ENCODE peak calls at places on chromosomes 7 and 10, in nine cellular contexts. One of them, this sample, is unnamed.

GRCh38 chr10:101512741-101513140 is 75.3 kb downstream of the POLL start:
- DNase-seq in AG10803: peak; percentile 58
- DNase-seq in AG09319: no peak
- DNase-seq in kidney: no peak
- DNase-seq in left lung: no peak
- DNase-seq in spleen: no peak
- DNase-seq in body of pancreas: no peak
- DNase-seq in uterus: no peak
- DNase-seq in upper lobe of right lung: no peak
- DNase-seq in this sample: no peak

GRCh38 chr10:125123363-125124113 is 36.8 kb downstream of the CTBP2 start:
- DNase-seq in upper lobe of right lung: peak; percentile 83
- DNase-seq in AG10803: peak; percentile 67
- DNase-seq in AG09319: no peak
- DNase-seq in uterus: peak; percentile 73
- DNase-seq in body of pancreas: peak; percentile 97
- DNase-seq in kidney: peak; percentile 96
- DNase-seq in left lung: peak; percentile 62
- DNase-seq in spleen: peak; percentile 76
- DNase-seq in this sample: no peak

GRCh38 chr10:50512743-50513416 is 110.9 kb downstream of the SGMS1 start:
- DNase-seq in left lung: no peak
- DNase-seq in body of pancreas: no peak
- DNase-seq in AG10803: no peak
- DNase-seq in uterus: no peak
- DNase-seq in spleen: no peak
- DNase-seq in upper lobe of right lung: no peak
- DNase-seq in AG09319: no peak
- DNase-seq in kidney: no peak
- DNase-seq in this sample: no peak

GRCh38 chr7:22751341-22751740 is 24.3 kb downstream of the IL6 start:
- DNase-seq in AG10803: no peak
- DNase-seq in kidney: no peak
- DNase-seq in body of pancreas: no peak
- DNase-seq in left lung: no peak
- DNase-seq in AG09319: no peak
- DNase-seq in spleen: no peak
- DNase-seq in upper lobe of right lung: no peak
- DNase-seq in uterus: no peak
- DNase-seq in this sample: no peak

GRCh38 chr10:123392182-123392930 is 238.2 kb downstream of the BUB3 start:
- DNase-seq in AG10803: no peak
- DNase-seq in left lung: no peak
- DNase-seq in spleen: no peak
- DNase-seq in upper lobe of right lung: no peak
- DNase-seq in kidney: no peak
- DNase-seq in uterus: no peak
- DNase-seq in AG09319: no peak
- DNase-seq in body of pancreas: no peak
- DNase-seq in this sample: no peak

GRCh38 chr7:111486472-111487142 is 75.7 kb downstream of the IMMP2L start:
- DNase-seq in spleen: no peak
- DNase-seq in left lung: no peak
- DNase-seq in AG09319: peak; percentile 19
- DNase-seq in AG10803: peak; percentile 56
- DNase-seq in body of pancreas: peak; percentile 40
- DNase-seq in uterus: no peak
- DNase-seq in upper lobe of right lung: no peak
- DNase-seq in kidney: no peak
- DNase-seq in this sample: no peak

GRCh38 chr10:94123253-94123995 is 129.7 kb downstream of the PLCE1 start:
- DNase-seq in uterus: no peak
- DNase-seq in spleen: no peak
- DNase-seq in body of pancreas: no peak
- DNase-seq in AG10803: peak; percentile 91
- DNase-seq in kidney: no peak
- DNase-seq in upper lobe of right lung: no peak
- DNase-seq in AG09319: peak; percentile 34
- DNase-seq in left lung: no peak
- DNase-seq in this sample: no peak

GRCh38 chr10:4902571-4903011 is 60.6 kb upstream of the AKR1C1 start:
- DNase-seq in AG09319: no peak
- DNase-seq in AG10803: peak; percentile 29
- DNase-seq in uterus: no peak
- DNase-seq in left lung: no peak
- DNase-seq in kidney: no peak
- DNase-seq in upper lobe of right lung: no peak
- DNase-seq in body of pancreas: peak; percentile 89
- DNase-seq in spleen: no peak
- DNase-seq in this sample: no peak

GRCh38 chr7:158527902-158528502 is 59.6 kb downstream of the PTPRN2 start:
- DNase-seq in spleen: no peak
- DNase-seq in AG09319: no peak
- DNase-seq in uterus: no peak
- DNase-seq in upper lobe of right lung: no peak
- DNase-seq in left lung: no peak
- DNase-seq in kidney: peak; percentile 45
- DNase-seq in body of pancreas: no peak
- DNase-seq in AG10803: no peak
- DNase-seq in this sample: no peak

GRCh38 chr10:14184841-14185500 is 145.8 kb downstream of the FRMD4A start:
- DNase-seq in body of pancreas: no peak
- DNase-seq in left lung: no peak
- DNase-seq in AG09319: no peak
- DNase-seq in spleen: peak; percentile 79
- DNase-seq in uterus: no peak
- DNase-seq in kidney: no peak
- DNase-seq in upper lobe of right lung: no peak
- DNase-seq in AG10803: no peak
- DNase-seq in this sample: no peak

GRCh38 chr10:30058570-30059132 is 735 bp downstream of the JCAD start:
- DNase-seq in spleen: peak; percentile 77
- DNase-seq in body of pancreas: no peak
- DNase-seq in AG10803: no peak
- DNase-seq in AG09319: no peak
- DNase-seq in left lung: no peak
- DNase-seq in uterus: peak; percentile 28
- DNase-seq in upper lobe of right lung: peak; percentile 68
- DNase-seq in kidney: peak; percentile 73
- DNase-seq in this sample: no peak

GRCh38 chr10:30056767-30057355 is 2.5 kb downstream of the JCAD start:
- DNase-seq in upper lobe of right lung: no peak
- DNase-seq in left lung: no peak
- DNase-seq in kidney: no peak
- DNase-seq in spleen: no peak
- DNase-seq in body of pancreas: no peak
- DNase-seq in uterus: no peak
- DNase-seq in AG09319: no peak
- DNase-seq in AG10803: no peak
- DNase-seq in this sample: no peak

GRCh38 chr10:30057421-30057841 is 2.0 kb downstream of the JCAD start:
- DNase-seq in AG10803: peak; percentile 47
- DNase-seq in AG09319: no peak
- DNase-seq in uterus: no peak
- DNase-seq in left lung: no peak
- DNase-seq in kidney: no peak
- DNase-seq in upper lobe of right lung: no peak
- DNase-seq in body of pancreas: no peak
- DNase-seq in spleen: no peak
- DNase-seq in this sample: no peak

GRCh38 chr10:30058111-30058510 is 1.3 kb downstream of the JCAD start:
- DNase-seq in left lung: no peak
- DNase-seq in body of pancreas: no peak
- DNase-seq in kidney: no peak
- DNase-seq in spleen: no peak
- DNase-seq in uterus: peak; percentile 37
- DNase-seq in AG10803: no peak
- DNase-seq in AG09319: no peak
- DNase-seq in upper lobe of right lung: no peak
- DNase-seq in this sample: no peak

DNA sequence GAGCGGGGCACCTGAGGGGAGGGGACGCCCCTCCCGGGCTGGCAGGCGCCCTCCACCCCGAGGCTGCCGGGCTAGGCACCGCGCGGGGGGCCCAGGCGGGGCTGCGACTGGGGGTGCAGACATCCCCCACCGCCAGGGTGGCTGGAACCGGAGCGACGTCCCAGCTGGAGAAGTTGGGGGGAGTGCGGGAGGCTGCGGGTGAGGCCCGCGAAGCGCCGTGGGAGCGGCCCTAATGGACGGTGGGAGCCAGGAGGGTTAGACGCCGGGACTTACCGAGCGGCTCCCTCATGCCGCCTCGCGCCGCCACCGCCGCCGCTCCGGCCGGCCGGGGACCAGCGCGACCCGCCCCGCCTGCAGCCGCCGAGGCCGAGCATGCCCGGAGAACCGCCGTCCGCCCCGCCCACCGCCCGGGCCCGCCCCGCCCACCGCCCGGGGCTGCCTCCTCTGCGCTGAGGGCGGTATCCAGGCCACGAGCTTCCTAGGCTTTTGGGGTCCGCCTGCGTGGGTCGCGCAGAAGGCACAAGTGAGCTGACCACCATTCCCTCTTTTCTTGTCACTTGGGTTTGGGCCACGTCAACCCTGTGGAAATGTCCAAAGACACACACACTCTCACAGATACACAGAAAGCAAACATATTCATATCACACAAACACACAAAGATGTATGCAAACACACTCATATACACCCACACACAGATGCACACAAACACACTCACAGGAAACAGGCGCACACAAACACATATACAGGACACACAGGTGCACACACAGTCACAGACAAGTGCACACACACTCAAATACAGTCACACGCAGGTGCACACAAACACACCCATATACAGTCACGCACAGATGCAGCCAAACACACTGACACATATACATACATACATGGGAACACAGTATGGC is at the start of gene JCAD:
- DNase-seq in body of pancreas: peak; percentile 75
- DNase-seq in upper lobe of right lung: peak; percentile 86
- DNase-seq in left lung: peak; percentile 73
- DNase-seq in AG09319: no peak
- DNase-seq in kidney: peak; percentile 93
- DNase-seq in spleen: peak; percentile 90
- DNase-seq in AG10803: peak; percentile 45
- DNase-seq in uterus: peak; percentile 84
- DNase-seq in this sample: peak; percentile 81
- TF ChIP-seq CTCF in body of pancreas: no peak
- TF ChIP-seq CTCF in upper lobe of right lung: no peak
- TF ChIP-seq CTCF in left lung: no peak
- TF ChIP-seq CTCF in AG09319: no peak
- TF ChIP-seq CTCF in kidney: no peak
- TF ChIP-seq CTCF in spleen: no peak
- TF ChIP-seq CTCF in AG10803: no peak
- TF ChIP-seq CTCF in uterus: no peak
- TF ChIP-seq CTCF in this sample: peak; percentile 40

GRCh38 chr10:103982639-103983038 is 15.7 kb downstream of the SLK start:
- DNase-seq in kidney: no peak
- DNase-seq in AG09319: no peak
- DNase-seq in body of pancreas: no peak
- DNase-seq in left lung: no peak
- DNase-seq in upper lobe of right lung: no peak
- DNase-seq in AG10803: no peak
- DNase-seq in uterus: no peak
- DNase-seq in spleen: no peak
- DNase-seq in this sample: no peak
- TF ChIP-seq CTCF in kidney: no peak
- TF ChIP-seq CTCF in AG09319: no peak
- TF ChIP-seq CTCF in body of pancreas: no peak
- TF ChIP-seq CTCF in left lung: no peak
- TF ChIP-seq CTCF in upper lobe of right lung: no peak
- TF ChIP-seq CTCF in AG10803: peak; percentile 15
- TF ChIP-seq CTCF in uterus: no peak
- TF ChIP-seq CTCF in spleen: no peak
- TF ChIP-seq CTCF in this sample: peak; percentile 42

DNA sequence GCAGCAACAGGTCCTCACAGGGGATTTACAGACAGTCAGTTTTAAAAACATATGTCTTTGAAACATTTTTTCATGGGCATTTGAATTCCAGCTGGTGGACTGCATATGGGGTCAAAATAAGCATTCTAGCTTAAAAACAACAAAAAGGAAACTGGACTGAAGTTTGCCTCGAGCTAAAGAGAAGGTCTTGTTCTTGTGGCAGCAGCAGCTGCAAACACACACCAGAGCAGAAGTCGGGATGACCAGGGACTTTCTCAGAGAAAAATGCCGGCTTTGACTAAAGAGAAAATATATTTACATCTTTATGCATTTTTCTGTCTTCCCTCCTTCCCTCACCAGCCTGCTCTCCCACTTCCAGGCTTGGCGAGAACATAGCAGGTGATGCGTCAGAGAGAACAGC is 361.4 kb downstream of the CXCL12 start:
- DNase-seq in left lung: no peak
- DNase-seq in body of pancreas: no peak
- DNase-seq in AG10803: no peak
- DNase-seq in uterus: no peak
- DNase-seq in kidney: no peak
- DNase-seq in spleen: no peak
- DNase-seq in upper lobe of right lung: no peak
- DNase-seq in AG09319: no peak
- DNase-seq in this sample: no peak
- TF ChIP-seq CTCF in left lung: no peak
- TF ChIP-seq CTCF in body of pancreas: no peak
- TF ChIP-seq CTCF in AG10803: no peak
- TF ChIP-seq CTCF in uterus: no peak
- TF ChIP-seq CTCF in kidney: no peak
- TF ChIP-seq CTCF in spleen: no peak
- TF ChIP-seq CTCF in upper lobe of right lung: no peak
- TF ChIP-seq CTCF in AG09319: no peak
- TF ChIP-seq CTCF in this sample: no peak

GRCh38 chr7:36439624-36440023 is 50.0 kb downstream of the ANLN start:
- DNase-seq in AG10803: no peak
- DNase-seq in kidney: no peak
- DNase-seq in uterus: no peak
- DNase-seq in spleen: no peak
- DNase-seq in AG09319: no peak
- DNase-seq in left lung: no peak
- DNase-seq in upper lobe of right lung: no peak
- DNase-seq in body of pancreas: no peak
- DNase-seq in this sample: no peak
- TF ChIP-seq CTCF in AG10803: no peak
- TF ChIP-seq CTCF in kidney: no peak
- TF ChIP-seq CTCF in uterus: no peak
- TF ChIP-seq CTCF in spleen: no peak
- TF ChIP-seq CTCF in AG09319: no peak
- TF ChIP-seq CTCF in left lung: no peak
- TF ChIP-seq CTCF in upper lobe of right lung: no peak
- TF ChIP-seq CTCF in body of pancreas: no peak
- TF ChIP-seq CTCF in this sample: no peak